ENCODE peak calls at places on chromosomes 1 and 21, in six cellular contexts. A is globus pallidus, W is anterior cingulate cortex, R is NCI-H1105 treated with DMSO at 0.1 percent for 48 hours, Z is cardiac fibroblast, B is head of caudate nucleus. P is an unnamed sample.

GRCh38 chr21:45365608-45366241 is 39.2 kb upstream of the COL18A1 start:
- DNase-seq in R (no peak), A (no peak), W (no peak), Z (peak; percentile 86), B (no peak), P (no peak)

GRCh38 chr21:39647476-39647875 is 34.7 kb downstream of the B3GALT5 start:
- DNase-seq in R (no peak), W (no peak), B (no peak), Z (no peak), A (no peak), P (no peak)

GRCh38 chr1:8572106-8572505 is 245.3 kb downstream of the RERE start:
- DNase-seq in R (no peak), W (no peak), A (no peak), B (no peak), Z (peak; percentile 64), P (no peak)

GRCh38 chr1:182149411-182149965 is 88.0 kb upstream of the ZNF648 start:
- DNase-seq in W (peak; percentile 66), Z (peak; percentile 65), A (peak; percentile 60), B (peak; percentile 28), R (no peak), P (no peak)

GRCh38 chr1:240086726-240087125 is 5.0 kb upstream of the FMN2 start:
- DNase-seq in W (no peak), Z (no peak), B (no peak), A (no peak), R (no peak), P (no peak)

GRCh38 chr21:44513389-44514217 is 26.4 kb downstream of the KRTAP10-1 start:
- DNase-seq in B (no peak), Z (no peak), R (peak; percentile 85), A (no peak), W (no peak), P (no peak)

GRCh38 chr1:27192039-27192529 is 37.2 kb upstream of the SLC9A1 start:
- DNase-seq in W (no peak), A (no peak), Z (no peak), R (no peak), B (no peak), P (no peak)

GRCh38 chr1:48776400-48777218 is at the start of gene BEND5:
- DNase-seq in A (peak; percentile 85), W (peak; percentile 65), Z (peak; percentile 45), R (peak; percentile 89), B (peak; percentile 81), P (peak; percentile 16)

GRCh38 chr1:101200513-101200912 is 36.3 kb upstream of the S1PR1 start:
- DNase-seq in R (no peak), W (no peak), A (no peak), B (no peak), Z (peak; percentile 83), P (no peak)

GRCh38 chr1:95793893-95794292 is 559.9 kb downstream of the RWDD3 start:
- DNase-seq in Z (peak; percentile 1), A (no peak), R (no peak), B (no peak), W (no peak), P (peak; percentile 10)

GRCh38 chr1:65791396-65791795 is 1.3 kb upstream of the PDE4B start:
- DNase-seq in Z (no peak), R (no peak), W (no peak), A (no peak), B (no peak), P (no peak)

GRCh38 chr1:51188230-51188629 is 47.8 kb upstream of the RNF11 start:
- DNase-seq in B (no peak), R (no peak), W (no peak), A (no peak), Z (no peak), P (no peak)

GRCh38 chr1:221234821-221235220 is 355.6 kb downstream of the HLX start:
- DNase-seq in W (no peak), R (no peak), A (no peak), B (no peak), Z (peak; percentile 21), P (no peak)

GRCh38 chr1:180133193-180133592 is 21.5 kb upstream of the QSOX1 start:
- DNase-seq in W (no peak), R (no peak), B (no peak), A (no peak), Z (no peak), P (no peak)

GRCh38 chr1:38474738-38475623 is 384.6 kb downstream of the RRAGC start:
- DNase-seq in Z (no peak), R (no peak), W (no peak), B (no peak), A (no peak), P (no peak)

GRCh38 chr1:154663656-154664055 is 55.7 kb upstream of the ADAR start:
- DNase-seq in A (no peak), Z (peak; percentile 2), R (no peak), B (no peak), W (no peak), P (peak; percentile 94)

GRCh38 chr1:101820080-101820479 is 176.6 kb downstream of the OLFM3 start:
- DNase-seq in Z (peak; percentile 21), A (peak; percentile 25), R (peak; percentile 70), W (peak; percentile 13), B (peak; percentile 21), P (peak; percentile 87)

GRCh38 chr1:184150776-184151531 is 99.4 kb downstream of the TSEN15 start:
- DNase-seq in A (peak; percentile 50), Z (peak; percentile 36), W (peak; percentile 78), R (no peak), B (no peak), P (peak; percentile 89)

GRCh38 chr1:41802532-41803501 is 115.9 kb downstream of the HIVEP3 start:
- DNase-seq in W (peak; percentile 66), Z (peak; percentile 48), A (peak; percentile 78), B (peak; percentile 43), R (no peak), P (peak; percentile 72)

GRCh38 chr1:181179980-181180964 is 91.8 kb downstream of the IER5 start:
- DNase-seq in A (peak; percentile 24), B (peak; percentile 82), W (peak; percentile 77), R (peak; percentile 68), Z (peak; percentile 71), P (peak; percentile 57)

GRCh38 chr1:55535724-55536262 is 320.6 kb upstream of the USP24 start:
- DNase-seq in Z (no peak), R (no peak), W (no peak), B (no peak), A (no peak), P (no peak)

GRCh38 chr21:25573409-25574206 is 33.7 kb downstream of the MRPL39 start:
- DNase-seq in Z (peak; percentile 60), W (no peak), R (no peak), B (peak; percentile 53), A (no peak), P (no peak)

GRCh38 chr1:215458084-215458483 is 109.0 kb upstream of the KCTD3 start:
- DNase-seq in R (no peak), A (no peak), W (no peak), B (no peak), Z (no peak), P (no peak)

GRCh38 chr1:46171872-46172271 is 3.0 kb upstream of the TSPAN1 start:
- DNase-seq in B (no peak), R (no peak), W (no peak), A (no peak), Z (no peak), P (peak; percentile 95)

GRCh38 chr21:37062592-37062933 is 10.3 kb downstream of the PIGP start:
- DNase-seq in B (no peak), A (no peak), Z (no peak), R (no peak), W (no peak), P (no peak)

GRCh38 chr1:17635811-17636210 is 96.3 kb downstream of the ARHGEF10L start:
- DNase-seq in W (peak; percentile 67), Z (no peak), A (peak; percentile 71), R (no peak), B (peak; percentile 41), P (no peak)

GRCh38 chr1:1123581-1124507 is 8.0 kb upstream of the C1orf159 start:
- DNase-seq in A (no peak), R (no peak), Z (peak; percentile 18), B (no peak), W (no peak), P (no peak)

GRCh38 chr1:119449964-119450363 is 35.0 kb downstream of the HSD3B2 start:
- DNase-seq in Z (no peak), R (no peak), W (no peak), A (no peak), B (no peak), P (peak; percentile 7)

GRCh38 chr1:28437924-28438699 is 67.7 kb upstream of the RCC1 start:
- DNase-seq in B (peak; percentile 76), Z (peak; percentile 97), A (peak; percentile 15), W (no peak), R (no peak), P (peak; percentile 45)

GRCh38 chr1:38607526-38607925 is 252.0 kb downstream of the RRAGC start:
- DNase-seq in A (no peak), Z (no peak), R (no peak), B (no peak), W (no peak), P (no peak)

GRCh38 chr1:6672558-6672957 is 29.1 kb downstream of the DNAJC11 start:
- DNase-seq in B (no peak), R (no peak), A (no peak), Z (peak; percentile 56), W (no peak), P (no peak)

GRCh38 chr1:199182151-199182843 is 543.5 kb downstream of the PTPRC start:
- DNase-seq in Z (peak; percentile 17), W (no peak), A (no peak), B (no peak), R (no peak), P (no peak)

GRCh38 chr21:32572574-32573420 is 12.5 kb downstream of the TCP10L start:
- DNase-seq in A (no peak), R (peak; percentile 80), B (peak; percentile 32), W (no peak), Z (no peak), P (no peak)

GRCh38 chr1:99659755-99660210 is 13.9 kb downstream of the PALMD start:
- DNase-seq in W (no peak), R (no peak), A (no peak), Z (peak; percentile 54), B (no peak), P (no peak)

GRCh38 chr1:85599638-85600037 is 19.1 kb downstream of the CCN1 start:
- DNase-seq in A (no peak), B (no peak), R (no peak), W (no peak), Z (no peak), P (no peak)

GRCh38 chr1:219317762-219318353 is 144.2 kb downstream of the LYPLAL1 start:
- DNase-seq in W (no peak), B (no peak), Z (peak; percentile 41), A (no peak), R (no peak), P (peak; percentile 9)

GRCh38 chr1:193666485-193667083 is 480.2 kb upstream of the B3GALT2 start:
- DNase-seq in B (no peak), A (no peak), Z (no peak), R (no peak), W (no peak), P (no peak)

GRCh38 chr1:212561501-212561931 is 47.0 kb upstream of the ATF3 start:
- DNase-seq in R (no peak), W (no peak), Z (peak; percentile 17), B (no peak), A (no peak), P (no peak)